ENCODE peak calls at places on chromosomes 7 and 10, in six cellular contexts. A, G, C, M, I and U are unnamed samples.

GRCh38 chr10:73398024-73398423 is 15.8 kb downstream of the ANXA7 start:
- DNase-seq in A (no peak), G (no peak), C (no peak), M (no peak), I (no peak), U (peak)

GRCh38 chr7:156178857-156179256 is 366.6 kb upstream of the SHH start:
- DNase-seq in A (no peak), G (no peak), C (no peak), M (no peak), I (no peak), U (no peak)

GRCh38 chr7:68015098-68015497 is 1018.5 kb downstream of the TYW1 start:
- DNase-seq in A (no peak), G (no peak), C (no peak), M (no peak), I (no peak), U (no peak)

GRCh38 chr10:121536271-121536918 is 61.8 kb downstream of the FGFR2 start:
- DNase-seq in A (no peak), G (no peak), C (no peak), M (no peak), I (no peak), U (no peak)

GRCh38 chr10:48498940-48499510 is 105.8 kb downstream of the ARHGAP22 start:
- DNase-seq in A (no peak), G (no peak), C (no peak), M (no peak), I (no peak), U (no peak)

GRCh38 chr7:5667391-5667790 is 114.1 kb downstream of the RNF216 start:
- DNase-seq in A (no peak), G (no peak), C (no peak), M (no peak), I (no peak), U (no peak)

GRCh38 chr10:103241262-103242011 is 4.2 kb upstream of the RPEL1 start:
- DNase-seq in A (peak), G (no peak), C (no peak), M (no peak), I (no peak), U (peak)

GRCh38 chr10:91545817-91546216 is 87.1 kb downstream of the PPP1R3C start:
- DNase-seq in A (no peak), G (no peak), C (no peak), M (no peak), I (no peak), U (no peak)

GRCh38 chr10:89503633-89504345 is 31.6 kb downstream of the SLC16A12 start:
- DNase-seq in A (peak), G (no peak), C (no peak), M (no peak), I (no peak), U (no peak)